ENCODE peak calls at places on chromosome 11, in five cellular contexts. Q, P, Z, I and G are unnamed samples.

GRCh38 chr11:124829986-124830385 is 29.8 kb upstream of the MSANTD2 start:
- DNase-seq in Z (no peak), Q (peak; percentile 38), I (no peak), P (no peak), G (no peak)

GRCh38 chr11:91163619-91164451 is 941.0 kb upstream of the CHORDC1 start:
- DNase-seq in P (peak; percentile 35), I (no peak), Z (peak; percentile 89), Q (peak; percentile 90), G (peak; percentile 83)

GRCh38 chr11:75667268-75667830 is 1.5 kb downstream of the MAP6 start:
- DNase-seq in I (no peak), Z (peak; percentile 41), Q (no peak), P (peak; percentile 57), G (peak; percentile 26)

GRCh38 chr11:72975778-72976520 is 161.7 kb downstream of the ATG16L2 start:
- DNase-seq in I (no peak), Q (peak; percentile 92), Z (peak; percentile 85), P (no peak), G (no peak)

GRCh38 chr11:122170815-122171475 is 54.9 kb upstream of the BLID start:
- DNase-seq in Q (peak; percentile 93), P (no peak), I (no peak), Z (peak; percentile 99), G (no peak)

GRCh38 chr11:62145261-62145871 is 21.6 kb downstream of the INCENP start:
- DNase-seq in I (no peak), Z (no peak), Q (no peak), P (no peak), G (no peak)

GRCh38 chr11:2265854-2266585 is 4.4 kb downstream of the ASCL2 start:
- DNase-seq in P (no peak), Z (no peak), Q (no peak), I (no peak), G (no peak)

GRCh38 chr11:134404485-134405341 is 7.3 kb downstream of the B3GAT1 start:
- DNase-seq in P (no peak), Z (no peak), I (no peak), Q (no peak), G (no peak)

GRCh38 chr11:106763516-106763915 is 254.8 kb downstream of the GUCY1A2 start:
- DNase-seq in P (no peak), I (no peak), Z (no peak), Q (peak; percentile 7), G (no peak)

GRCh38 chr11:14067686-14068085 is 105.2 kb downstream of the SPON1 start:
- DNase-seq in I (no peak), P (no peak), Z (no peak), Q (no peak), G (no peak)

GRCh38 chr11:99952816-99953215 is 734.3 kb upstream of the ARHGAP42 start:
- DNase-seq in Z (peak; percentile 45), Q (peak; percentile 15), I (no peak), P (no peak), G (no peak)

GRCh38 chr11:65516135-65516968 is 8.5 kb upstream of the SCYL1 start:
- DNase-seq in Z (no peak), Q (no peak), P (no peak), I (no peak), G (no peak)

GRCh38 chr11:66003291-66003690 is 988 bp downstream of the BANF1 start:
- DNase-seq in I (no peak), P (no peak), Z (no peak), Q (no peak), G (no peak)

GRCh38 chr11:70065318-70066135 is 12.6 kb upstream of the ANO1 start:
- DNase-seq in P (no peak), Z (no peak), Q (no peak), I (no peak), G (no peak)

GRCh38 chr11:34214961-34215805 is 109.8 kb downstream of the NAT10 start:
- DNase-seq in Q (peak; percentile 72), P (peak; percentile 29), I (no peak), Z (peak; percentile 81), G (peak; percentile 46)

GRCh38 chr11:32056445-32056844 is 34.4 kb upstream of the RCN1 start:
- DNase-seq in P (no peak), Q (peak; percentile 56), I (no peak), Z (peak; percentile 32), G (no peak)

GRCh38 chr11:59171508-59172322 is at the start of gene DTX4:
- DNase-seq in Z (peak; percentile 93), I (peak; percentile 93), Q (peak; percentile 65), P (peak; percentile 96), G (peak; percentile 95)

GRCh38 chr11:94568717-94569116 is 1.5 kb downstream of the PIWIL4 start:
- DNase-seq in Q (no peak), Z (no peak), I (no peak), P (no peak), G (no peak)

GRCh38 chr11:82733444-82734119 is at the start of gene FAM181B:
- DNase-seq in P (peak; percentile 82), I (peak; percentile 57), Z (no peak), Q (no peak), G (peak; percentile 82)

GRCh38 chr11:133819114-133819513 is 26.2 kb downstream of the SPATA19 start:
- DNase-seq in P (no peak), Q (no peak), Z (no peak), I (no peak), G (no peak)

GRCh38 chr11:30786392-30787120 is 200.4 kb upstream of the MPPED2 start:
- DNase-seq in Q (peak; percentile 14), P (no peak), Z (no peak), I (no peak), G (no peak)

GRCh38 chr11:20671856-20672546 is 2.6 kb downstream of the NELL1 start:
- DNase-seq in I (no peak), P (peak; percentile 17), Z (peak; percentile 20), Q (no peak), G (peak; percentile 42)

GRCh38 chr11:73759520-73760065 is 1.3 kb downstream of the RAB6A start:
- DNase-seq in I (no peak), Z (peak; percentile 38), Q (no peak), P (peak; percentile 15), G (peak; percentile 53)

GRCh38 chr11:10885703-10886363 is 28.0 kb upstream of the ZBED5 start:
- DNase-seq in P (peak; percentile 32), I (no peak), Z (no peak), Q (peak; percentile 49), G (no peak)

GRCh38 chr11:73143126-73143838 is 1.2 kb upstream of the FCHSD2 start:
- DNase-seq in I (no peak), Q (no peak), Z (no peak), P (peak; percentile 71), G (no peak)

GRCh38 chr11:3126901-3127691 is 38.0 kb downstream of the OSBPL5 start:
- DNase-seq in P (no peak), Z (no peak), I (peak; percentile 19), Q (no peak), G (no peak)

GRCh38 chr11:104467414-104467813 is 303.5 kb upstream of the PDGFD start:
- DNase-seq in I (no peak), Q (peak; percentile 65), P (no peak), Z (no peak), G (no peak)

GRCh38 chr11:85685131-85685819 is 720 bp downstream of the CCDC89 start:
- DNase-seq in P (peak; percentile 39), Q (no peak), I (peak; percentile 37), Z (no peak), G (no peak)

GRCh38 chr11:123183391-123184099 is 11.5 kb downstream of the CLMP start:
- DNase-seq in P (no peak), I (no peak), Q (peak; percentile 29), Z (peak; percentile 63), G (no peak)

GRCh38 chr11:19970944-19971343 is 189.3 kb downstream of the DBX1 start:
- DNase-seq in Q (no peak), P (no peak), I (no peak), Z (no peak), G (no peak)

GRCh38 chr11:69923196-69923595 is 104.0 kb upstream of the FGF3 start:
- DNase-seq in Z (no peak), I (peak; percentile 4), Q (no peak), P (no peak), G (no peak)

GRCh38 chr11:67076202-67076601 is 19.6 kb downstream of the RHOD start:
- DNase-seq in Q (no peak), I (no peak), P (no peak), Z (no peak), G (no peak)

GRCh38 chr11:33864479-33864878 is 27.4 kb downstream of the LMO2 start:
- DNase-seq in I (no peak), Z (no peak), Q (no peak), P (no peak), G (no peak)

GRCh38 chr11:123193742-123194141 is 1.3 kb downstream of the CLMP start:
- DNase-seq in Q (no peak), Z (no peak), P (no peak), I (no peak), G (no peak)

GRCh38 chr11:720642-721346 is 14.8 kb downstream of the EPS8L2 start:
- DNase-seq in Z (peak; percentile 41), P (peak; percentile 28), Q (no peak), I (peak; percentile 29), G (no peak)

GRCh38 chr11:720017-720641 is 14.1 kb downstream of the EPS8L2 start:
- DNase-seq in Q (no peak), I (no peak), Z (no peak), P (no peak), G (no peak)

GRCh38 chr11:721913-722811 is 16.1 kb downstream of the EPS8L2 start:
- DNase-seq in P (peak; percentile 24), I (no peak), Q (no peak), Z (no peak), G (no peak)

GRCh38 chr11:723120-723883 is 17.3 kb downstream of the EPS8L2 start:
- DNase-seq in Q (no peak), Z (peak; percentile 33), P (peak; percentile 66), I (no peak), G (peak; percentile 61)

GRCh38 chr11:721347-721912 is 15.4 kb downstream of the EPS8L2 start:
- DNase-seq in I (no peak), P (no peak), Z (no peak), Q (no peak), G (no peak)
- H3K4me3 ChIP-seq in I (no peak overlapping the region), P (no peak overlapping the region), Z (no peak overlapping the region), Q (no peak overlapping the region), G (no peak overlapping the region)

GRCh38 chr11:76766521-76766920 is 16.6 kb upstream of the TSKU start:
- DNase-seq in Z (no peak), I (no peak), Q (no peak), P (no peak), G (no peak)
- H3K4me1 ChIP-seq in Z (peaks cover 39% of the 10 kb centered on the region), I (peaks cover 10% of the 10 kb centered on the region), Q (peaks cover 63% of the 10 kb centered on the region), P (peaks cover 46% of the 10 kb centered on the region), G (peaks cover 44% of the 10 kb centered on the region)

GRCh38 chr11:17478064-17478463 is 1.4 kb upstream of the ABCC8 start:
- DNase-seq in Q (no peak), P (no peak), Z (no peak), I (no peak), G (no peak)

GRCh38 chr11:17481905-17482304 is 5.3 kb upstream of the ABCC8 start:
- DNase-seq in P (no peak), I (no peak), Q (no peak), Z (no peak), G (no peak)

GRCh38 chr11:17477361-17477760 is 716 bp upstream of the ABCC8 start:
- DNase-seq in P (no peak), I (no peak), Z (no peak), Q (no peak), G (no peak)

GRCh38 chr11:17477084-17477333 is 364 bp upstream of the ABCC8 start:
- DNase-seq in Z (no peak), P (no peak), Q (no peak), I (no peak), G (no peak)

GRCh38 chr11:17479284-17480214 is 2.9 kb upstream of the ABCC8 start:
- DNase-seq in Q (peak; percentile 19), Z (peak; percentile 31), P (peak; percentile 57), I (no peak), G (peak; percentile 43)
- H3K4me3 ChIP-seq in Q (no peak overlapping the region), Z (no peak overlapping the region), P (no peak overlapping the region), I (no peak overlapping the region), G (no peak overlapping the region)

GRCh38 chr11:28858076-28858475 is 749.9 kb downstream of the METTL15 start:
- DNase-seq in P (no peak), Z (no peak), I (no peak), Q (no peak), G (no peak)
- H3K4me1 ChIP-seq in P (peaks cover 6% of the 10 kb centered on the region), Z (peaks cover 16% of the 10 kb centered on the region), I (no peaks in the 10 kb centered on the region), Q (no peaks in the 10 kb centered on the region), G (peaks cover 26% of the 10 kb centered on the region)